ENCODE peak calls at places on chromosomes 13 and 19, in ten cellular contexts. E is HFF-Myc; A is stimulated activated CD8-positive, alpha-beta memory T cell treated with anti-CD3 and anti-CD28 coated beads, Interleukin-2, amount 100 ng/mL, for 1 hour; W is C1 segment of cervical spinal cord; X is dorsolateral prefrontal cortex; Q is stimulated activated CD4-positive, alpha-beta T cell treated with anti-CD3 and anti-CD28 coated beads, TNF-alpha, amount 100 ng/mL, for 1 hour; D is T-cell; P is naive thymus-derived CD8-positive, alpha-beta T cell; F is kidney tubule cell; T is GM12891. J is an unnamed sample.

GRCh38 chr13:59269476-59269875 is 894.3 kb downstream of the DIAPH3 start:
- DNase-seq in E (no peak), A (no peak), W (no peak), X (no peak), Q (no peak), D (no peak), P (no peak), F (peak), T (no peak), J (no peak)

GRCh38 chr19:6100284-6100915 is 9.9 kb downstream of the RFX2 start:
- DNase-seq in E (no peak), A (no peak), W (no peak), X (no peak), Q (peak), D (peak), P (no peak), F (no peak), T (peak), J (peak)

GRCh38 chr19:33998302-33998701 is 174.0 kb upstream of the LSM14A start:
- DNase-seq in E (no peak), A (no peak), W (no peak), X (no peak), Q (no peak), D (no peak), P (no peak), F (no peak), T (no peak), J (no peak)

GRCh38 chr19:58020129-58020528 is 13.7 kb upstream of the ZSCAN1 start:
- DNase-seq in E (no peak), A (no peak), W (no peak), X (no peak), Q (no peak), D (no peak), P (no peak), F (no peak), T (no peak), J (no peak)

GRCh38 chr19:37902668-37903067 is 3.7 kb downstream of the WDR87 start:
- DNase-seq in E (peak), A (peak), W (peak), X (peak), Q (peak), D (peak), P (peak), F (peak), T (peak), J (peak)

GRCh38 chr13:95185851-95186250 is 115.4 kb downstream of the ABCC4 start:
- DNase-seq in E (no peak), A (peak), W (no peak), X (no peak), Q (no peak), D (peak), P (peak), F (no peak), T (no peak), J (peak)

GRCh38 chr13:91544723-91545122 is 146.3 kb downstream of the GPC5 start:
- DNase-seq in E (no peak), A (no peak), W (no peak), X (no peak), Q (no peak), D (no peak), P (no peak), F (no peak), T (no peak), J (no peak)

GRCh38 chr13:109747524-109747923 is 38.9 kb downstream of the IRS2 start:
- DNase-seq in E (no peak), A (no peak), W (no peak), X (no peak), Q (no peak), D (no peak), P (no peak), F (no peak), T (no peak), J (no peak)

GRCh38 chr19:11984986-11985385 is 20.1 kb downstream of the ZNF763 start:
- DNase-seq in E (no peak), A (no peak), W (no peak), X (no peak), Q (no peak), D (no peak), P (no peak), F (no peak), T (no peak), J (no peak)

GRCh38 chr13:111335263-111335662 is 14.8 kb downstream of the TEX29 start:
- DNase-seq in E (no peak), A (no peak), W (no peak), X (no peak), Q (no peak), D (no peak), P (no peak), F (no peak), T (no peak), J (no peak)

GRCh38 chr19:11168568-11168967 is 13.0 kb upstream of the SPC24 start:
- DNase-seq in E (peak), A (no peak), W (no peak), X (no peak), Q (no peak), D (no peak), P (no peak), F (peak), T (no peak), J (no peak)

GRCh38 chr13:98965325-98965724 is 12.5 kb downstream of the DOCK9 start:
- DNase-seq in E (no peak), A (no peak), W (no peak), X (no peak), Q (no peak), D (no peak), P (no peak), F (no peak), T (no peak), J (no peak)

GRCh38 chr13:61664821-61665705 is 249.4 kb upstream of the PCDH20 start:
- DNase-seq in E (no peak), A (no peak), W (no peak), X (no peak), Q (no peak), D (no peak), P (no peak), F (peak), T (no peak), J (no peak)

GRCh38 chr19:18373892-18374629 is 11.9 kb upstream of the GDF15 start:
- DNase-seq in E (peak), A (peak), W (peak), X (peak), Q (no peak), D (peak), P (no peak), F (peak), T (peak), J (peak)

GRCh38 chr13:29849071-29849541 is 1.3 kb downstream of the UBL3 start:
- DNase-seq in E (no peak), A (no peak), W (peak), X (no peak), Q (no peak), D (peak), P (peak), F (peak), T (no peak), J (peak)

GRCh38 chr13:75073791-75074190 is 408.2 kb downstream of the TBC1D4 start:
- DNase-seq in E (no peak), A (no peak), W (no peak), X (no peak), Q (no peak), D (no peak), P (no peak), F (no peak), T (no peak), J (no peak)

GRCh38 chr13:23578411-23579071 is 8.3 kb downstream of the TNFRSF19 start:
- DNase-seq in E (peak), A (peak), W (peak), X (peak), Q (peak), D (peak), P (peak), F (peak), T (peak), J (peak)

GRCh38 chr13:49253310-49253709 is 5.6 kb downstream of the CDADC1 start:
- DNase-seq in E (no peak), A (no peak), W (no peak), X (no peak), Q (no peak), D (no peak), P (no peak), F (no peak), T (no peak), J (no peak)

GRCh38 chr13:48496271-48496670 is 36.6 kb downstream of the RCBTB2 start:
- DNase-seq in E (no peak), A (no peak), W (no peak), X (no peak), Q (no peak), D (no peak), P (no peak), F (no peak), T (no peak), J (no peak)